ENCODE peak calls at places on chromosomes 16 and 17, in five cellular contexts. F is CD8-positive, alpha-beta T cell; A is mesenchymal stem cell; C is CD4-positive, alpha-beta memory T cell; H is esophagus squamous epithelium. B is an unnamed sample.
A peak's percentile ranks its signal among the peaks of the same experiment; 100 is the strongest.

GRCh38 chr17:57102122-57102521 is 17.1 kb downstream of the AKAP1 start:
- DNase-seq in H (no peak), A (no peak), C (no peak), F (no peak), B (no peak)

GRCh38 chr17:8109669-8110455 is 8.5 kb downstream of the ALOXE3 start:
- DNase-seq in F (peak; percentile 75), H (no peak), A (no peak), C (peak; percentile 82), B (peak; percentile 74)

GRCh38 chr16:5526826-5527225 is 429.2 kb upstream of the EEF2KMT start:
- DNase-seq in C (no peak), H (no peak), F (no peak), A (no peak), B (no peak)

GRCh38 chr17:28978565-28978964 is 27.2 kb upstream of the PHF12 start:
- DNase-seq in C (no peak), F (no peak), H (no peak), A (no peak), B (no peak)

GRCh38 chr17:34616148-34616547 is 36.8 kb downstream of the TMEM132E start:
- DNase-seq in A (no peak), C (no peak), F (no peak), H (no peak), B (no peak)

GRCh38 chr17:21030375-21030774 is 12.4 kb downstream of the USP22 start:
- DNase-seq in H (no peak), A (no peak), F (no peak), C (no peak), B (no peak)

GRCh38 chr16:5215911-5216310 is 118.3 kb upstream of the EEF2KMT start:
- DNase-seq in A (no peak), H (no peak), C (no peak), F (no peak), B (no peak)

GRCh38 chr17:60750645-60751044 is 73.0 kb downstream of the BCAS3 start:
- DNase-seq in H (no peak), C (no peak), F (no peak), A (no peak), B (no peak)

GRCh38 chr17:45256114-45256966 is 5.6 kb downstream of the SPATA32 start:
- DNase-seq in F (no peak), C (no peak), A (no peak), H (no peak), B (no peak)

GRCh38 chr17:36944488-36945040 is 4.2 kb upstream of the AATF start:
- DNase-seq in H (no peak), C (no peak), F (no peak), A (no peak), B (no peak)

GRCh38 chr16:3857189-3858013 is 23.1 kb downstream of the CREBBP start:
- DNase-seq in F (no peak), H (no peak), C (no peak), A (peak; percentile 88), B (no peak)

GRCh38 chr16:27853101-27853500 is 210.4 kb downstream of the GSG1L start:
- DNase-seq in C (no peak), A (no peak), F (no peak), H (no peak), B (no peak)

GRCh38 chr16:66291833-66292232 is 74.7 kb upstream of the CDH5 start:
- DNase-seq in C (no peak), H (no peak), A (no peak), F (no peak), B (no peak)

GRCh38 chr17:57444632-57445031 is 188.3 kb downstream of the MSI2 start:
- DNase-seq in A (no peak), H (no peak), C (no peak), F (no peak), B (no peak)

GRCh38 chr17:7557825-7558543 is 566 bp upstream of the TNFSF13 start:
- DNase-seq in H (no peak), F (no peak), A (no peak), C (no peak), B (peak; percentile 90)

GRCh38 chr16:2751577-2752034 is 832 bp upstream of the SRRM2 start:
- DNase-seq in C (no peak), F (no peak), H (no peak), A (no peak), B (no peak)

GRCh38 chr16:58584831-58585505 is 44.7 kb downstream of the CNOT1 start:
- DNase-seq in C (no peak), A (no peak), F (no peak), H (no peak), B (no peak)

GRCh38 chr17:8740486-8740885 is 4.2 kb downstream of the CCDC42 start:
- DNase-seq in F (peak; percentile 47), C (peak; percentile 45), A (no peak), H (no peak), B (no peak)

GRCh38 chr16:3578121-3578520 is 918 bp upstream of the NLRC3 start:
- DNase-seq in A (no peak), C (peak; percentile 45), F (peak; percentile 26), H (no peak), B (no peak)

GRCh38 chr16:28538733-28539596 is at the start of gene NUPR1:
- DNase-seq in C (no peak), F (no peak), H (peak; percentile 34), A (peak; percentile 73), B (peak; percentile 97)

DNA sequence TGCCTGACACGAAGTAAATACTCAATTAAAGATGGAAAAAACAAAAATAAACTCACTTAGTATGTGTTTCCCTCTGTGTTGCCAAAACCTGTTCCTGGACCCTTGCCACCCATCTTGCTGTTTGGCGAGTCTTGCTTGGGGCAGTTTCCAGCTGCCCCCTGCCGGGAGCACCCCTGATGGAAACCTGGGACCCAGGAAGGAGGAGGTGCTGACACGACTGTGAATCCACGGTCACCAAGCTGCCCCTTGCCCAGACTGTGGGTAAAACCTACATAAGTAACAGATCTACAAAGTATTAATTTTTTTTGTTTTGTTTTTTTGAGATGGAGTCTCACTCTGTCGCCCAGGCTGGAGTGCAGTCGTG is 50.1 kb upstream of the SIAH1 start:
- DNase-seq in H (no peak), A (no peak), F (no peak), C (no peak), B (no peak)
- H3K4me3 ChIP-seq in H (no peak overlapping the region), A (no peak overlapping the region), F (no peak overlapping the region), C (no peak overlapping the region), B (no peak overlapping the region)

GRCh38 chr17:336110-337021 is 16.2 kb downstream of the RPH3AL start:
- DNase-seq in H (no peak), C (peak; percentile 25), F (peak; percentile 4), A (no peak), B (peak; percentile 71)
- H3K27ac ChIP-seq in H (peak overlapping the region; percentile 87), C (no peak overlapping the region), F (peak overlapping the region; percentile 20), A (no peak overlapping the region), B (no peak overlapping the region)

GRCh38 chr17:19361326-19361725 is 1.2 kb downstream of the B9D1 start:
- DNase-seq in C (no peak), F (no peak), H (no peak), A (peak; percentile 46), B (no peak)
- H3K4me3 ChIP-seq in C (no peak overlapping the region), F (no peak overlapping the region), H (no peak overlapping the region), A (peak overlapping the region; percentile 90), B (no peak overlapping the region)

GRCh38 chr16:49540836-49541235 is 167.2 kb downstream of the C16orf78 start:
- DNase-seq in A (no peak), H (no peak), C (no peak), F (no peak), B (no peak)

GRCh38 chr16:49542391-49542891 is 168.8 kb downstream of the C16orf78 start:
- DNase-seq in H (no peak), F (no peak), A (no peak), C (no peak), B (no peak)

GRCh38 chr16:49544828-49545227 is 171.2 kb downstream of the C16orf78 start:
- DNase-seq in H (no peak), C (no peak), F (no peak), A (no peak), B (no peak)

GRCh38 chr16:49545243-49545642 is 171.6 kb downstream of the C16orf78 start:
- DNase-seq in C (no peak), F (no peak), H (no peak), A (no peak), B (no peak)

GRCh38 chr16:49543315-49543946 is 169.8 kb downstream of the C16orf78 start:
- DNase-seq in H (no peak), F (no peak), A (no peak), C (no peak), B (no peak)
- H3K27ac ChIP-seq in H (peak overlapping the region; percentile 69), F (no peak overlapping the region), A (no peak overlapping the region), C (no peak overlapping the region), B (no peak overlapping the region)

GRCh38 chr17:43916385-43916784 is 9.0 kb upstream of the MPP2 start:
- DNase-seq in A (no peak), C (no peak), H (no peak), F (no peak), B (no peak)
- H3K4me3 ChIP-seq in A (no peak overlapping the region), C (no peak overlapping the region), H (no peak overlapping the region), F (peak overlapping the region; percentile 34), B (no peak overlapping the region)

DNA sequence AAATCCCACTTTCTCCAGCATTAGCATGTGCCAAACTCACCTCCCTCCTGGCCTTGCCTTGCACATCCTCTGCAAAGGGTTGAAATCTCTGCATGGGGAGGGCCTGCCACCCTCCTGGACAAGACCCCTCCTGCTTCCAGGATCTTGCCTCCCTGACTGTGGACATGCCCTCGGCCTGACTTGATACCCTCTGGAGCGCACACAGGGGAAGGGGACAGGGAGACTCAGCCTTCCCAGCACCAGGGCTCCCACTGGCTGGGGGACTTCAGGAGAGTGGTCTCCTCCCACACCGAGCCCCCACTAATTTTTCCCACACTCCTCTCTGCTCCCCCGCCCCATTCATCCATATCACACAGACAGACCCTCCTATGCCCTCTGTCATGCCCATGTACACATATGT is 14.3 kb downstream of the SGCA start:
- DNase-seq in A (no peak), C (no peak), F (no peak), H (no peak), B (no peak)
- H3K27ac ChIP-seq in A (peak overlapping the region; percentile 21), C (no peak overlapping the region), F (no peak overlapping the region), H (no peak overlapping the region), B (peak overlapping the region; percentile 97)

GRCh38 chr16:89066746-89067145 is 26.9 kb upstream of the ACSF3 start:
- DNase-seq in A (no peak), F (no peak), C (no peak), H (no peak), B (no peak)

GRCh38 chr16:89064606-89065444 is 28.8 kb upstream of the ACSF3 start:
- DNase-seq in A (no peak), H (no peak), C (no peak), F (no peak), B (no peak)

GRCh38 chr16:89063768-89064320 is 29.8 kb upstream of the ACSF3 start:
- DNase-seq in C (no peak), A (no peak), H (no peak), F (no peak), B (no peak)

GRCh38 chr16:89067677-89068076 is 26.0 kb upstream of the ACSF3 start:
- DNase-seq in H (no peak), F (no peak), A (no peak), C (no peak), B (no peak)

DNA sequence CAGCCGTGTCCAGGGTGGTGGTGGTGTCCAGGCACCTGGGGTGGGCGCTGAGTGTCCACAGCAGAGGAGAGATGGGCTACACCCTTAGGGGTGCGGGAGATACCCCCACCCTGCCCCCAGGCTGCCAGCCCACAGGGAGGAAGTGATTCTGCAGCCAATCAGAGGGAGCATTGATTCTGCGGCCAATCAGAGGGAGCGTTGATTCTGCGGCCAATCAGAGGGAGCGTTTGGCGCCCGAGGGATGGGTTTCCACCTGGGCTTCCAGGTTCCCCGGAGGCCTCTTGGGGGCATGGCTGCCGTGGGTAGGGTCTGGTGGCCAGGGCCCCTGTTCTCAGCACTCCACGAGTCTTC is 28.2 kb upstream of the ACSF3 start:
- DNase-seq in C (no peak), F (no peak), A (no peak), H (no peak), B (no peak)
- H3K4me3 ChIP-seq in C (no peak overlapping the region), F (no peak overlapping the region), A (no peak overlapping the region), H (no peak overlapping the region), B (no peak overlapping the region)

B was measured in ascending aorta.